ENCODE peak calls at places on chromosomes 5 and 9, in seven cellular contexts. C is tibial nerve, Z is right lobe of liver, B is fibroblast of lung, Y is lower lobe of right lung, Q is mammary epithelial cell, M is iPS DF 6.9. W is an unnamed sample.

GRCh38 chr9:109517798-109518435 is 19.8 kb upstream of the PTPN3 start:
- DNase-seq in C (no peak), Z (peak; percentile 83), B (no peak), Y (peak; percentile 56), Q (peak; percentile 48), M (no peak), W (peak; percentile 64)

GRCh38 chr5:131364507-131365050 is 100.7 kb downstream of the CDC42SE2 start:
- DNase-seq in C (no peak), Z (no peak), B (no peak), Y (no peak), Q (no peak), M (no peak), W (no peak)

GRCh38 chr9:110058304-110058953 is 149.5 kb downstream of the C9orf152 start:
- DNase-seq in C (peak; percentile 50), Z (peak; percentile 72), B (peak; percentile 70), Y (no peak), Q (peak; percentile 57), M (peak; percentile 75), W (no peak)

GRCh38 chr9:124810513-124811355 is 33.8 kb downstream of the OLFML2A start:
- DNase-seq in C (no peak), Z (no peak), B (peak; percentile 79), Y (no peak), Q (peak; percentile 87), M (peak; percentile 78), W (peak; percentile 42)

GRCh38 chr9:104608336-104608735 is 2.9 kb upstream of the OR13C2 start:
- DNase-seq in C (no peak), Z (no peak), B (no peak), Y (no peak), Q (no peak), M (no peak), W (no peak)

GRCh38 chr5:10464173-10464572 is 22.5 kb downstream of the ROPN1L start:
- DNase-seq in C (no peak), Z (no peak), B (no peak), Y (no peak), Q (no peak), M (no peak), W (no peak)

GRCh38 chr9:23665051-23665450 is 161.0 kb downstream of the ELAVL2 start:
- DNase-seq in C (no peak), Z (no peak), B (no peak), Y (no peak), Q (no peak), M (no peak), W (no peak)

GRCh38 chr5:40165789-40166728 is 513.7 kb upstream of the PTGER4 start:
- DNase-seq in C (no peak), Z (no peak), B (peak; percentile 47), Y (no peak), Q (peak; percentile 10), M (no peak), W (no peak)

GRCh38 chr5:58450018-58450417 is 9.9 kb downstream of the PLK2 start:
- DNase-seq in C (no peak), Z (no peak), B (no peak), Y (no peak), Q (no peak), M (no peak), W (no peak)

GRCh38 chr5:175746851-175747250 is 89.0 kb downstream of the HRH2 start:
- DNase-seq in C (no peak), Z (no peak), B (peak; percentile 3), Y (no peak), Q (peak; percentile 28), M (no peak), W (no peak)

GRCh38 chr5:151619812-151620462 is 28.8 kb upstream of the FAT2 start:
- DNase-seq in C (no peak), Z (no peak), B (no peak), Y (no peak), Q (peak; percentile 98), M (no peak), W (no peak)

GRCh38 chr9:134770972-134771971 is 109.3 kb upstream of the FCN2 start:
- DNase-seq in C (no peak), Z (no peak), B (no peak), Y (no peak), Q (no peak), M (no peak), W (no peak)

GRCh38 chr9:82805027-82805426 is 257.9 kb downstream of the RASEF start:
- DNase-seq in C (no peak), Z (no peak), B (no peak), Y (no peak), Q (no peak), M (no peak), W (no peak)

GRCh38 chr9:113734826-113735225 is 141.3 kb upstream of the ZNF618 start:
- DNase-seq in C (no peak), Z (no peak), B (no peak), Y (no peak), Q (no peak), M (no peak), W (no peak)

GRCh38 chr5:146805099-146805498 is 73.5 kb downstream of the PPP2R2B start:
- DNase-seq in C (no peak), Z (no peak), B (no peak), Y (no peak), Q (peak; percentile 52), M (no peak), W (no peak)

GRCh38 chr9:77433675-77434445 is 214.3 kb downstream of the GNA14 start:
- DNase-seq in C (peak; percentile 49), Z (no peak), B (peak; percentile 80), Y (peak; percentile 68), Q (peak; percentile 36), M (peak; percentile 33), W (no peak)

GRCh38 chr5:67246546-67246945 is 49.9 kb upstream of the CD180 start:
- DNase-seq in C (no peak), Z (no peak), B (no peak), Y (no peak), Q (no peak), M (no peak), W (no peak)

GRCh38 chr9:125633116-125633743 is 73.8 kb downstream of the MAPKAP1 start:
- DNase-seq in C (no peak), Z (no peak), B (no peak), Y (no peak), Q (peak; percentile 47), M (no peak), W (no peak)

GRCh38 chr5:176877793-176878331 is 21.3 kb downstream of the HK3 start:
- DNase-seq in C (no peak), Z (no peak), B (no peak), Y (no peak), Q (no peak), M (no peak), W (no peak)

GRCh38 chr9:84404095-84404686 is 63.6 kb upstream of the SLC28A3 start:
- DNase-seq in C (no peak), Z (no peak), B (no peak), Y (no peak), Q (no peak), M (no peak), W (no peak)

GRCh38 chr5:57825026-57825683 is 342.5 kb upstream of the ACTBL2 start:
- DNase-seq in C (no peak), Z (no peak), B (peak; percentile 62), Y (no peak), Q (peak; percentile 89), M (no peak), W (no peak)

GRCh38 chr5:179319123-179319522 is 26.1 kb downstream of the ADAMTS2 start:
- DNase-seq in C (no peak), Z (no peak), B (no peak), Y (no peak), Q (no peak), M (no peak), W (no peak)

GRCh38 chr5:171965740-171966139 is 40.7 kb downstream of the FBXW11 start:
- DNase-seq in C (no peak), Z (no peak), B (no peak), Y (no peak), Q (no peak), M (no peak), W (no peak)

GRCh38 chr9:83198336-83198735 is 135.4 kb upstream of the RASEF start:
- DNase-seq in C (no peak), Z (no peak), B (no peak), Y (no peak), Q (no peak), M (no peak), W (no peak)

GRCh38 chr5:5288236-5288635 is 134.2 kb upstream of the ICE1 start:
- DNase-seq in C (no peak), Z (no peak), B (no peak), Y (no peak), Q (peak; percentile 15), M (no peak), W (no peak)

GRCh38 chr5:124655211-124655880 is 91.1 kb downstream of the ZNF608 start:
- DNase-seq in C (no peak), Z (no peak), B (peak; percentile 81), Y (no peak), Q (no peak), M (no peak), W (no peak)
- H3K27ac ChIP-seq in C (no peak overlapping the region), Z (peak overlapping the region; percentile 7), B (peak overlapping the region; percentile 72), Y (peak overlapping the region; percentile 59), Q (peak overlapping the region; percentile 68), M (no peak overlapping the region), W (peak overlapping the region; percentile 56)

DNA sequence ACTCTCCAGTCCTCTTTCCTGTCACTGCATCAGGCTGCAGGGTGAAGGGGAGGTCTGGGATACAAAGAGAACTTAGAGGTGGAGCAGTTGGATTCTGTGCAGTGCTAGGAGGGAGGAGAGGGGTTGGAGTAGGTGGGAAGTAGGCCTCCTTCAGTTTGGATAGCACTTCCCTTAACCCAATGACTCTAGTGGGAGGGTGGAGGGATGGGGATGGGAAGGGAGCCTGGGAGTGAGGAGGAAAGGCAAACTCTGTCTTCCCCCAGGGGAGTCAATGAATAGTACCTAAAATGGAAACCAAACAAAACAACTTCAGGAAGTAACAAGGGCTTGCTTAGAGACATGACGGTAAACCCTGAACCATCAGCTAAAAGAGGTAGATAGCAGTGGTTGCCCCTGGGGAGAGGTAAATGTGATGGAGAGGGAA is 30.7 kb downstream of the GSN start:
- DNase-seq in C (peak; percentile 70), Z (no peak), B (no peak), Y (no peak), Q (no peak), M (no peak), W (no peak)
- H3K27ac ChIP-seq in C (peak overlapping the region; percentile 94), Z (peak overlapping the region; percentile 13), B (peak overlapping the region; percentile 22), Y (peak overlapping the region; percentile 85), Q (no peak overlapping the region), M (no peak overlapping the region), W (peak overlapping the region; percentile 98)

DNA sequence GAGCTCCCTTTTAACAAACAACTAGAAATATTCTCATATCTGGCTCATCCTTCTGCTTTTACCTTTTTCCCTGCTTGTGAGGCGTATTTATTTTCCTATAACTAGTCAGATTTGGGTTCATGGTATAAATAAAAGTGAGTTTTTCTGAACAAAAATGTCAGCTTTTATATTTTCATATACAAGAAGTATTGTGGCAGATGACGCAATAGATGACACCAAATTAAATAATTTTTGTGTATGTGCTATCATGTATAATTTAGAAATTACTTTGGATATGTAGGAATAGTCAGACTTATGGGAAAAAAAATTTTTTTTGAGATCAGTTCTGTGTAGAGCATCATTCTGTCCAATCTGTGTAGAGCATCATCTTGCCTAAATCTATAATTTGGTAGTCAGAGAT is 45.7 kb upstream of the SLC27A6 start:
- DNase-seq in C (no peak), Z (no peak), B (no peak), Y (no peak), Q (no peak), M (no peak), W (no peak)
- H3K27ac ChIP-seq in C (no peak overlapping the region), Z (no peak overlapping the region), B (no peak overlapping the region), Y (no peak overlapping the region), Q (no peak overlapping the region), M (no peak overlapping the region), W (no peak overlapping the region)

DNA sequence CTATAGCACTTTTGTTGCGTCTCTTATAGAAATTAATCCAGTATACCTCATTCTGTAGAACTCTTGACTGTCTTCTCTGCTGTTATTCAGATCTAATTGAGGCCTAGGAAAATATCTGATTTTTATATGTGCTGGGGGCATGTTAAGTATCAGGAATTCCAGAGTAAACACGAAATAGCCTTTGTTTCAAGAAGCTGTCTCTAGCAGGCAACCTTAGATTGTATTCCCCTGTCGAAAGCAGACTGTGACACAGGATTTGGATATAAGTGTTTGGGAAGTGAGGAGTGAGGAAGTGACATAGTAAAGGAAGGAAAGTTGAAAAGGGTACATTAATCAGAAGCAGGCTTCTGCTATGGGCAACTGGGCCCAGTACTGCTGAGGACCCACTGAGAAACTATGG is 72.1 kb upstream of the RASA1 start:
- DNase-seq in C (no peak), Z (no peak), B (peak; percentile 11), Y (no peak), Q (no peak), M (no peak), W (no peak)
- H3K27ac ChIP-seq in C (no peak overlapping the region), Z (no peak overlapping the region), B (peak overlapping the region; percentile 63), Y (no peak overlapping the region), Q (peak overlapping the region; percentile 27), M (no peak overlapping the region), W (no peak overlapping the region)

W was measured in breast epithelium.